ENCODE peak calls at places on chromosomes 7 and 10, in five cellular contexts. E, F, A, K and I are unnamed samples.

GRCh38 chr10:102435098-102435497 is 2.7 kb upstream of the CUEDC2 start:
- DNase-seq in E (no peak), F (no peak), A (no peak), K (no peak), I (no peak)

GRCh38 chr10:21495002-21495685 is 30.3 kb downstream of the SKIDA1 start:
- DNase-seq in E (no peak), F (peak), A (peak), K (no peak), I (no peak)

GRCh38 chr7:93092757-93093370 is 24.9 kb downstream of the SAMD9 start:
- DNase-seq in E (peak), F (peak), A (peak), K (no peak), I (no peak)

GRCh38 chr7:157923903-157924630 is 587.3 kb downstream of the DNAJB6 start:
- DNase-seq in E (no peak), F (no peak), A (no peak), K (no peak), I (no peak)

GRCh38 chr7:157113607-157114006 is 25.1 kb upstream of the UBE3C start:
- DNase-seq in E (no peak), F (no peak), A (no peak), K (no peak), I (no peak)

GRCh38 chr7:42145539-42145938 is 91.5 kb downstream of the GLI3 start:
- DNase-seq in E (no peak), F (no peak), A (no peak), K (no peak), I (no peak)

GRCh38 chr7:80445351-80445750 is 66.5 kb downstream of the GNAT3 start:
- DNase-seq in E (peak), F (no peak), A (no peak), K (no peak), I (no peak)

GRCh38 chr7:154672659-154673415 is 330.1 kb downstream of the PAXIP1 start:
- DNase-seq in E (no peak), F (no peak), A (no peak), K (no peak), I (no peak)

GRCh38 chr7:112260941-112261340 is 54.4 kb downstream of the ZNF277 start:
- DNase-seq in E (no peak), F (no peak), A (no peak), K (no peak), I (no peak)